ENCODE peak calls at places on chromosomes 13 and 19, in four cellular contexts. W, A, J and Y are unnamed samples.

GRCh38 chr19:29967623-29968022 is 25.6 kb downstream of the URI1 start:
- DNase-seq in W (no peak), A (no peak), J (no peak), Y (no peak)

GRCh38 chr13:45446181-45446580 is 18.6 kb upstream of the COG3 start:
- DNase-seq in W (no peak), A (no peak), J (no peak), Y (no peak)

GRCh38 chr13:87677334-87678234 is 6.4 kb downstream of the SLITRK5 start:
- DNase-seq in W (no peak), A (peak; percentile 71), J (no peak), Y (no peak)

GRCh38 chr19:56764296-56764695 is 76.2 kb downstream of the PEG3 start:
- DNase-seq in W (no peak), A (no peak), J (no peak), Y (no peak)

GRCh38 chr19:30286378-30286777 is 85.8 kb upstream of the ZNF536 start:
- DNase-seq in W (no peak), A (no peak), J (no peak), Y (no peak)

GRCh38 chr19:51681286-51681956 is 11.7 kb upstream of the SPACA6 start:
- DNase-seq in W (no peak), A (no peak), J (no peak), Y (no peak)

GRCh38 chr13:77981191-77981925 is 62.7 kb upstream of the EDNRB start:
- DNase-seq in W (peak; percentile 37), A (no peak), J (no peak), Y (no peak)

GRCh38 chr13:59497845-59498244 is 665.9 kb downstream of the DIAPH3 start:
- DNase-seq in W (peak; percentile 75), A (no peak), J (no peak), Y (no peak)

GRCh38 chr13:98869408-98870090 is 108.3 kb downstream of the DOCK9 start:
- DNase-seq in W (peak; percentile 79), A (no peak), J (no peak), Y (no peak)

GRCh38 chr19:13207237-13208130 is 57.3 kb downstream of the IER2 start:
- DNase-seq in W (no peak), A (peak; percentile 69), J (no peak), Y (no peak)

GRCh38 chr13:37365496-37365895 is 233.1 kb downstream of the POSTN start:
- DNase-seq in W (no peak), A (no peak), J (no peak), Y (no peak)

GRCh38 chr13:93915269-93915809 is 564.1 kb downstream of the DCT start:
- DNase-seq in W (no peak), A (no peak), J (no peak), Y (no peak)

GRCh38 chr19:11264452-11265176 is 2.3 kb upstream of the DOCK6 start:
- DNase-seq in W (peak; percentile 70), A (peak; percentile 93), J (no peak), Y (no peak)

GRCh38 chr19:16470911-16471811 is 609 bp downstream of the EPS15L1 start:
- DNase-seq in W (peak; percentile 34), A (no peak), J (no peak), Y (no peak)

GRCh38 chr19:13017306-13018036 is 22.2 kb downstream of the NFIX start:
- DNase-seq in W (no peak), A (no peak), J (no peak), Y (no peak)

GRCh38 chr19:679418-680286 is 3.5 kb downstream of the FSTL3 start:
- DNase-seq in W (peak; percentile 42), A (peak; percentile 83), J (peak; percentile 92), Y (peak; percentile 58)

GRCh38 chr13:107373551-107373950 is 805.6 kb upstream of the ARGLU1 start:
- DNase-seq in W (peak; percentile 91), A (no peak), J (no peak), Y (no peak)

GRCh38 chr13:99981115-99982020 is at the start of gene ZIC2:
- DNase-seq in W (no peak), A (no peak), J (no peak), Y (peak; percentile 51)

GRCh38 chr19:31352296-31352781 is 3.1 kb upstream of the TSHZ3 start:
- DNase-seq in W (no peak), A (no peak), J (no peak), Y (no peak)

GRCh38 chr19:44737238-44738160 is 11.0 kb upstream of the BCL3 start:
- DNase-seq in W (no peak), A (no peak), J (no peak), Y (no peak)

GRCh38 chr19:14901675-14902260 is 15.8 kb upstream of the OR7A17 start:
- DNase-seq in W (no peak), A (no peak), J (no peak), Y (no peak)
- H3K4me1 ChIP-seq in W (no peaks in the 10 kb centered on the region), A (no peaks in the 10 kb centered on the region), J (no peaks in the 10 kb centered on the region), Y (no peaks in the 10 kb centered on the region)

GRCh38 chr13:20136781-20137703 is 23.8 kb downstream of the GJA3 start:
- DNase-seq in W (no peak), A (peak; percentile 81), J (no peak), Y (peak; percentile 38)
- H3K4me3 ChIP-seq in W (no peak overlapping the region), A (no peak overlapping the region), J (no peak overlapping the region), Y (no peak overlapping the region)

DNA sequence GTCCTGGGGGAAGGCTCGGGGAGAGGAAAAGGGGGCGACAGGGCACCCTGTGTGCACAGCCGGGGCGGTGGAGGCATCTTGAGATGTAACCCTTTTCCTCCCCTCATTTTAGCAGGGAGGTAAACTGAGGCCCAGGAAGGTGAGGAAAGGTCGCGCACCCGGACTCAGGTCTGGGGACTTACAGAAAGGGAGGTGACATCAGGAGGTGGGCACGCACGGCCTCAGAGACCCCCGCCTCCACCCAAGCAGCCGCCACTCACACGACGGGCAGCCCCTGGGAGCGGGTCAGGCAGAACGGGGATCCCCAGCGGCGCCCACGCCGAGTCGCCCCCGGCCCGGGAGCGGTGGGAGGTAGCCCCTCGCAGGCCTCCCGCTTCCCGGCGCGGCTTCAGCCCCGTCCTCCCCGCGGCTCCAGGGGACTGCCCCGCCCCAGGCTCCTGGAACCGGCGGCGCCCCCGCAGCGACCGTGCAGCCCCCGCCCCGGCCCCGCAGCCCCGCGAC is 477 bp downstream of the PIP5K1C start:
- DNase-seq in W (no peak), A (no peak), J (no peak), Y (no peak)
- H3K27ac ChIP-seq in W (peak overlapping the region; percentile 70), A (peak overlapping the region; percentile 78), J (peak overlapping the region; percentile 87), Y (no peak overlapping the region)

GRCh38 chr19:50420127-50420526 is 1.4 kb downstream of the SPIB start:
- DNase-seq in W (no peak), A (no peak), J (no peak), Y (no peak)
- H3K4me1 ChIP-seq in W (no peaks in the 10 kb centered on the region), A (no peaks in the 10 kb centered on the region), J (peaks cover 11% of the 10 kb centered on the region), Y (no peaks in the 10 kb centered on the region)

GRCh38 chr19:5000120-5000611 is 31.3 kb downstream of the KDM4B start:
- DNase-seq in W (no peak), A (no peak), J (no peak), Y (no peak)
- H3K4me3 ChIP-seq in W (no peak overlapping the region), A (no peak overlapping the region), J (no peak overlapping the region), Y (no peak overlapping the region)